ENCODE peak calls at places on chromosomes 7 and 10, in six cellular contexts. X is Peyer's patch, C is esophagus muscularis mucosa, W is heart left ventricle, J is uterus, I is IMR-90. M is an unnamed sample.

GRCh38 chr10:95837783-95838182 is 70.0 kb upstream of the CC2D2B start:
- DNase-seq in X (peak), C (no peak), W (peak), J (no peak), I (no peak), M (no peak)

GRCh38 chr7:156999611-157000046 is 10.8 kb downstream of the MNX1 start:
- DNase-seq in X (no peak), C (no peak), W (no peak), J (no peak), I (no peak), M (no peak)

GRCh38 chr7:148182264-148182663 is 408.3 kb upstream of the C7orf33 start:
- DNase-seq in X (no peak), C (no peak), W (no peak), J (no peak), I (no peak), M (no peak)

GRCh38 chr7:44064791-44065430 is 456 bp downstream of the PGAM2 start:
- DNase-seq in X (no peak), C (no peak), W (peak), J (no peak), I (no peak), M (no peak)

GRCh38 chr7:80312139-80312661 is 177.6 kb downstream of the GNAI1 start:
- DNase-seq in X (no peak), C (no peak), W (no peak), J (no peak), I (peak), M (no peak)

GRCh38 chr10:62709200-62709599 is 95.3 kb upstream of the ADO start:
- DNase-seq in X (no peak), C (no peak), W (no peak), J (no peak), I (no peak), M (no peak)

GRCh38 chr10:119207367-119207668 is at the start of gene GRK5:
- DNase-seq in X (peak), C (peak), W (peak), J (peak), I (peak), M (peak)

GRCh38 chr7:55477781-55478374 is 94.4 kb downstream of the VOPP1 start:
- DNase-seq in X (peak), C (peak), W (no peak), J (no peak), I (peak), M (no peak)

GRCh38 chr10:87503892-87504291 is 801 bp upstream of the MINPP1 start:
- DNase-seq in X (no peak), C (no peak), W (no peak), J (no peak), I (peak), M (no peak)

GRCh38 chr10:121609426-121610380 is 11.5 kb upstream of the FGFR2 start:
- DNase-seq in X (no peak), C (no peak), W (no peak), J (no peak), I (no peak), M (no peak)

GRCh38 chr10:22655312-22655973 is 58.9 kb downstream of the PIP4K2A start:
- DNase-seq in X (no peak), C (no peak), W (no peak), J (no peak), I (peak), M (no peak)

GRCh38 chr7:152180587-152180986 is 155.1 kb downstream of the GALNT11 start:
- DNase-seq in X (no peak), C (no peak), W (no peak), J (no peak), I (no peak), M (no peak)

GRCh38 chr10:127012769-127013152 is 107.5 kb downstream of the DOCK1 start:
- DNase-seq in X (no peak), C (no peak), W (peak), J (no peak), I (no peak), M (no peak)

GRCh38 chr10:92712016-92712889 is 22.5 kb downstream of the HHEX start:
- DNase-seq in X (peak), C (peak), W (no peak), J (no peak), I (peak), M (no peak)

GRCh38 chr10:117503886-117504205 is 38.7 kb upstream of the EMX2 start:
- DNase-seq in X (no peak), C (no peak), W (no peak), J (no peak), I (no peak), M (no peak)

GRCh38 chr7:47332681-47333080 is 249.2 kb downstream of the TNS3 start:
- DNase-seq in X (no peak), C (no peak), W (no peak), J (no peak), I (no peak), M (peak)

GRCh38 chr7:133358728-133359127 is 105.8 kb downstream of the EXOC4 start:
- DNase-seq in X (no peak), C (no peak), W (no peak), J (no peak), I (peak), M (no peak)

GRCh38 chr10:103104721-103105120 is 88.4 kb downstream of the NT5C2 start:
- DNase-seq in X (no peak), C (no peak), W (no peak), J (no peak), I (no peak), M (no peak)

GRCh38 chr7:32948202-32948601 is 9.0 kb upstream of the FKBP9 start:
- DNase-seq in X (no peak), C (no peak), W (no peak), J (no peak), I (no peak), M (no peak)

GRCh38 chr7:103914147-103914899 is 75.1 kb downstream of the RELN start:
- DNase-seq in X (no peak), C (no peak), W (no peak), J (no peak), I (peak), M (no peak)
- TF ChIP-seq CTCF in X (no peak), C (no peak), W (no peak), J (no peak), I (no peak), M (no peak)

DNA sequence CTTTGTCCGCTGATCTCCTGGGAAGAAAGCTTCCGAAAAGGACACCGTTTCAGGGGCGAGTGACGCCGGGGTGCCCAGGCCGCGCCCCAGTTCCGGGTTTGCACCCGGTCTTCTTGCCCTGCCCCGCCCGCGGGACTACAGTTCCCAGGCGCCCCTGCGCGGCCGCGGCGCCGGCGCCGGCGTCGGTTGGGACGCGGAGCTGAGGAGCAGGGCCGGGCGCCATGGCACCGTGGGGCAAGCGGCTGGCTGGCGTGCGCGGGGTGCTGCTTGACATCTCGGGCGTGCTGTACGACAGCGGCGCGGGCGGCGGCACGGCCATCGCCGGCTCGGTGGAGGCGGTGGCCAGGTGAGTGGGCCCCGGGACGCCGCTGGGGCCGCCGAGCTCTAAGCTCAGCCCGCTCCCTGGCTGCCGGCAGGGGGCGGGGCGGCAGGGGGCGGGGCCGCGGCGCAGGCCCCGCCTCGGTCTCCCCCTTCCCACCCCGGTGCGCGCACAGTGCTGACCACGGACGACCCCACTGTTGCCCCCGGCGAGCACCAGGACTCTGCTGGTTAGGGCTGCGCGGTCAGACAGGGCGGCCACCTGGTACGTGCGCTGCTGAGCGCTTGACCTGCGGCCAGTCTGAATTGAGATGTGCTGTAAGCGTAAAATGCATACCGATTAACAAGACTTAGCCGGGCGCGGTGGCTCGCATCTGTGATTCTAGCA is at the start of gene LHPP:
- DNase-seq in X (peak), C (peak), W (peak), J (peak), I (peak), M (no peak)
- TF ChIP-seq POLR2A in X (peak), C (no peak), W (peak), J (peak), I (no peak), M (no peak)

DNA sequence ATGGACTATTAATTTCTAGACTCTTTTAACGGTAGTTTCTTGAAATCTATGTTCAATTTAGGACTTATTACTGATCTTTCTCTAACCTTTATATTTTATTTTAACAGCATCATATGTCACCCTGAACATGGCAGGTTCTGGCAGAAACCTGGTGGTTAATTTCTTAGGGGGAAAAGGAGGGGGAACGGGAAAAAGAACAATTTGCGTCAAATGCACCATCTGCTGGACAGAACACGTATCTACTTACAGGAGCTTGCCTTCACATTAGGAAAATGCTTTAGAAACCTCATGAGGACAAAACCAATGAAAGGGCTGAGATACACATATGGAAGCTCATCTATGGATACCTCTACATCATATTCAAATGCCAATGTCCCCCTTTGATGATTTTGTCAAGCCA is 171.3 kb downstream of the GRM3 start:
- DNase-seq in X (no peak), C (no peak), W (no peak), J (no peak), I (no peak), M (no peak)
- TF ChIP-seq CTCF in X (no peak), C (no peak), W (peak), J (no peak), I (peak), M (no peak)

GRCh38 chr10:5930272-5930671 is 40.2 kb downstream of the FBH1 start:
- DNase-seq in X (no peak), C (no peak), W (no peak), J (no peak), I (no peak), M (no peak)
- TF ChIP-seq POLR2A in X (no peak), C (no peak), W (no peak), J (no peak), I (no peak), M (no peak)

GRCh38 chr10:71779641-71780040 is 6.3 kb upstream of the VSIR start:
- DNase-seq in X (no peak), C (no peak), W (no peak), J (no peak), I (no peak), M (no peak)

GRCh38 chr10:71780161-71780560 is 6.8 kb upstream of the VSIR start:
- DNase-seq in X (no peak), C (no peak), W (no peak), J (no peak), I (no peak), M (no peak)

GRCh38 chr10:71782221-71782916 is 9.0 kb upstream of the VSIR start:
- DNase-seq in X (no peak), C (no peak), W (no peak), J (no peak), I (no peak), M (no peak)

GRCh38 chr10:71782917-71783490 is 9.7 kb upstream of the VSIR start:
- DNase-seq in X (no peak), C (no peak), W (no peak), J (no peak), I (no peak), M (no peak)

GRCh38 chr10:71780722-71781121 is 7.4 kb upstream of the VSIR start:
- DNase-seq in X (no peak), C (no peak), W (no peak), J (no peak), I (no peak), M (no peak)
- TF ChIP-seq CTCF in X (no peak), C (no peak), W (no peak), J (no peak), I (no peak), M (no peak)

DNA sequence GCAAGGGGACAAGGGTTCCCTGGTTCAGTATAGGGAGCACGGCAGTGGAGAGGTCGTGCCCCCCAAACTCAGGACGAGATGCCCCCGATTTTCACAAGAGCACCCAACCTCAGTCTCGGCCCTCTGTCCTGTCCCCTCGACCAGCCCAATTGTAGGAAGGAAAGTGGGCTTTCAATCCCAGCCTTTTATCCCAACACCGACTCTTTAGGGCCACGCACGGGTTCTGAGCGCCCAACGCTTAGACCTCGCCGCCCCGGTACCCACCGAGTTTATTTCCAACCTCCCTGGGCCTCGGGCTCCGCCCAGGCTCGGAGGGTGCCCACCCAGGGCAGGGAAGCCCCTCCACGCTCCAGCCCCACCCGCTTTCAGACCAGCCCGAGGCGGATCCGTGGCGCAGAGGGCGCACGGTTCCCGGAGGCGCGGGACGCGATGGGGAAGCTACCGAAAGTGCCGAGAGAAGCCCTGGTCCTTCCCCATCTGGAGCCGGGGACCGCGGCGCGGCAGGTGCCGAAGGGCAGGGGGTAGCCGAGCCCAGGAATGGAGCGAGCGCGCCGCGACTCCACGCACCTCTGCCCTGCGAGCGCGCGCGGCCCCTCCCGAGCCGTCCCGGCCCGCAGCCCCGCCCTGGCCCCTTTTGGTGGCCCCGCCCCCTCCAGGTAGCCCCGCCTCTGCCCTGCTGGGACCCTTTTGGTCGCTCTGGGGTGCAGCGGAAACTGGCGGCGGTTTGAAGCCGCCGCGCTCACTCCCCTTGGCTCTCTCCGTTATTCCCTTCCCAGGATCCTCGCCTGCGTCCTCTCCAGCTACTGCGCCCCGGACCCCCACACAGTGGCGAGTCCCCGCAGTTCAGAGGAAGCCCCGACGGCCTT is 20.4 kb downstream of the GRID2IP start:
- DNase-seq in X (peak), C (no peak), W (no peak), J (no peak), I (no peak), M (no peak)
- TF ChIP-seq POLR2A in X (no peak), C (no peak), W (no peak), J (no peak), I (no peak), M (no peak)

GRCh38 chr7:129667116-129667515 is 55.6 kb downstream of the NRF1 start:
- DNase-seq in X (no peak), C (no peak), W (no peak), J (no peak), I (no peak), M (no peak)

GRCh38 chr7:129661645-129662182 is 50.2 kb downstream of the NRF1 start:
- DNase-seq in X (no peak), C (no peak), W (no peak), J (no peak), I (no peak), M (no peak)

GRCh38 chr7:129667551-129667950 is 56.0 kb downstream of the NRF1 start:
- DNase-seq in X (no peak), C (no peak), W (no peak), J (no peak), I (no peak), M (no peak)

GRCh38 chr7:129665013-129665401 is 53.5 kb downstream of the NRF1 start:
- DNase-seq in X (no peak), C (no peak), W (no peak), J (peak), I (peak), M (no peak)

DNA sequence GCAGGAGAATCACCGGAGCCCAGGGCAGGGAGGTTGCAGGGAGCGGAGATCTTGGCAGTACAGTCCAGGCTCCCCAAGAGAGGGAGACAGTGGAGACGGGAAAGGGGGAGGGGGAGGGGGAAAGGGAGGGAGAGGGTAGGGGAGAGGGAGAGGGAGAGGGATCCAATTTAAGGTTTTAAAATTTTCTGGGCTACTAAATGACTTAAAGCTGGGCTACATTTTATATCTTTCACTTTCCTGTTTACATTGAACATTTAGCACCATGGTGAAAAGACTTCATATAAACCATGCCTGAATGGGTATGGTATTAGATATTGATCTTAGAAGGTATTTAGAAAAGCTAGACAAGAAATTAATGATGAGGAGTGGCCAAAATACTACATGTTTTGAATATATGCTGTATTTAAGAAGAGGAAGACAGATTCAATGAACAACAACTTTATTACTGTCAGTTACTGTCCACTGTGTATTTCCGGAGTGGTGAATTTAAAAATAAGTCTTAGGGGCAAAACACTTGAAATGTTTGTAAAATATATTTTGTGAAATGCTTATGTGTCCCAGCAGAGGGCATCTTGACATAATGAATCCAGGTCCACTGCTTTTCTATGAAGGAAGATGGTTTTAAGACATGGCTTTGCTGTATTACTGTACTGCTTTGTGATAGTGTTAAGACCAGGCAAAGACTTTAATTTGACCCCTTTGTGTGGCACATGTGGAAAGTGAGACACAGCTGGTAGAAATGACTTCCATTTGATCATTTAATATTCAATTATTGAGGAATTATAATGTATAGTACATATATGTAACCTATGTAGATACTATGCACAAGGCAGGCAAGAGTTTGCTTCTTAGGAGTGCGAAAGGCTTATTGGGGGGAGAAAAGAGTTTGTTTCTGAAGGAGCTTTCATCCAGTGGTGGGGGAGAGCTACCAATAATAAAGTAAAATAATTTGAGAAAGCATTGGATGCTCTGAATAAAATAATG is 52.8 kb downstream of the NRF1 start:
- DNase-seq in X (no peak), C (no peak), W (no peak), J (no peak), I (peak), M (no peak)
- TF ChIP-seq CTCF in X (peak), C (peak), W (peak), J (peak), I (peak), M (peak)

M was measured in vagina.